ENCODE peak calls at places on chromosomes 5 and 9, in five cellular contexts. N is cardiac muscle cell; P is CD8-positive, alpha-beta T cell; U is NT2/D1; M is Panc1. I is an unnamed sample.
A peak's percentile ranks its signal among the peaks of the same experiment; 100 is the strongest.

GRCh38 chr5:174935854-174936474 is 211.6 kb downstream of the MSX2 start:
- DNase-seq in U (peak; percentile 59), N (peak; percentile 83), P (no peak), M (peak; percentile 51), I (peak; percentile 86)

GRCh38 chr5:142059304-142059940 is 46.6 kb upstream of the GNPDA1 start:
- DNase-seq in P (no peak), N (peak; percentile 23), M (no peak), U (no peak), I (peak; percentile 58)

GRCh38 chr9:129885670-129886106 is 50.4 kb downstream of the USP20 start:
- DNase-seq in P (peak; percentile 89), N (peak; percentile 86), U (peak; percentile 66), M (peak; percentile 24), I (peak; percentile 94)

GRCh38 chr9:4435197-4435596 is 55.1 kb upstream of the SLC1A1 start:
- DNase-seq in P (no peak), N (no peak), M (no peak), U (no peak), I (peak; percentile 41)

GRCh38 chr5:179393078-179393477 is 47.8 kb upstream of the ADAMTS2 start:
- DNase-seq in N (no peak), M (peak; percentile 22), P (no peak), U (no peak), I (no peak)

GRCh38 chr5:315488-316209 is 5.9 kb upstream of the AHRR start:
- DNase-seq in U (no peak), N (no peak), M (no peak), P (no peak), I (no peak)

GRCh38 chr9:38359297-38359653 is 33.2 kb upstream of the ALDH1B1 start:
- DNase-seq in M (no peak), P (no peak), U (no peak), N (no peak), I (no peak)

GRCh38 chr5:83553000-83553486 is 81.5 kb downstream of the VCAN start:
- DNase-seq in N (no peak), P (no peak), U (no peak), M (no peak), I (no peak)

GRCh38 chr9:130421802-130422276 is 22.9 kb upstream of the ASS1 start:
- DNase-seq in P (no peak), M (no peak), U (no peak), N (no peak), I (peak; percentile 60)

GRCh38 chr9:74773886-74774479 is 113.7 kb downstream of the TRPM6 start:
- DNase-seq in M (peak; percentile 39), N (peak; percentile 81), U (peak; percentile 67), P (peak; percentile 63), I (peak; percentile 84)

GRCh38 chr9:126151031-126151670 is 175.5 kb upstream of the MVB12B start:
- DNase-seq in N (no peak), M (no peak), U (no peak), P (no peak), I (no peak)

GRCh38 chr5:176889321-176890280 is 9.5 kb downstream of the HK3 start:
- DNase-seq in M (no peak), U (no peak), P (no peak), N (no peak), I (no peak)

GRCh38 chr5:7396169-7397004 is 449 bp downstream of the ADCY2 start:
- DNase-seq in U (no peak), M (no peak), P (no peak), N (peak; percentile 48), I (peak; percentile 47)

GRCh38 chr9:109110326-109111014 is 9.3 kb downstream of the TMEM245 start:
- DNase-seq in U (no peak), P (no peak), M (no peak), N (no peak), I (no peak)

GRCh38 chr5:173944512-173944911 is 44.5 kb upstream of the C5orf47 start:
- DNase-seq in M (no peak), U (no peak), P (no peak), N (no peak), I (no peak)

GRCh38 chr9:137457406-137458193 is 1.5 kb downstream of the NSMF start:
- DNase-seq in M (no peak), P (no peak), N (no peak), U (no peak), I (no peak)

GRCh38 chr5:139671096-139671841 is 23.1 kb downstream of the CXXC5 start:
- DNase-seq in M (no peak), N (no peak), P (no peak), U (no peak), I (no peak)

GRCh38 chr5:4572297-4572696 is 567.8 kb upstream of the ADAMTS16 start:
- DNase-seq in N (no peak), P (no peak), U (no peak), M (no peak), I (no peak)

GRCh38 chr5:82225525-82226172 is 52.5 kb downstream of the RPS23 start:
- DNase-seq in N (peak; percentile 68), U (peak; percentile 38), M (peak; percentile 63), P (peak; percentile 55), I (peak; percentile 84)

GRCh38 chr5:172549708-172550095 is 91.4 kb upstream of the NEURL1B start:
- DNase-seq in M (no peak), N (peak; percentile 46), U (no peak), P (no peak), I (no peak)

GRCh38 chr9:124468061-124468740 is 17.9 kb downstream of the ADGRD2 start:
- DNase-seq in U (no peak), N (no peak), P (no peak), M (no peak), I (no peak)

GRCh38 chr5:73282383-73282782 is 109.4 kb downstream of the TMEM174 start:
- DNase-seq in U (no peak), M (no peak), P (no peak), N (no peak), I (no peak)

GRCh38 chr5:159061186-159061796 is 38.4 kb downstream of the EBF1 start:
- DNase-seq in M (no peak), P (no peak), N (no peak), U (no peak), I (no peak)

GRCh38 chr9:16449331-16449730 is 421.1 kb downstream of the BNC2 start:
- DNase-seq in M (no peak), N (peak; percentile 15), U (no peak), P (no peak), I (no peak)

GRCh38 chr5:89613222-89613956 is 730.4 kb upstream of the MEF2C start:
- DNase-seq in M (peak; percentile 39), N (no peak), U (no peak), P (no peak), I (no peak)

GRCh38 chr5:154771383-154771901 is 16.3 kb downstream of the LARP1 start:
- DNase-seq in P (no peak), N (peak; percentile 11), M (no peak), U (no peak), I (peak; percentile 68)

GRCh38 chr9:82334286-82334685 is 345.7 kb downstream of the SPATA31D1 start:
- DNase-seq in P (no peak), U (no peak), M (no peak), N (no peak), I (no peak)

DNA sequence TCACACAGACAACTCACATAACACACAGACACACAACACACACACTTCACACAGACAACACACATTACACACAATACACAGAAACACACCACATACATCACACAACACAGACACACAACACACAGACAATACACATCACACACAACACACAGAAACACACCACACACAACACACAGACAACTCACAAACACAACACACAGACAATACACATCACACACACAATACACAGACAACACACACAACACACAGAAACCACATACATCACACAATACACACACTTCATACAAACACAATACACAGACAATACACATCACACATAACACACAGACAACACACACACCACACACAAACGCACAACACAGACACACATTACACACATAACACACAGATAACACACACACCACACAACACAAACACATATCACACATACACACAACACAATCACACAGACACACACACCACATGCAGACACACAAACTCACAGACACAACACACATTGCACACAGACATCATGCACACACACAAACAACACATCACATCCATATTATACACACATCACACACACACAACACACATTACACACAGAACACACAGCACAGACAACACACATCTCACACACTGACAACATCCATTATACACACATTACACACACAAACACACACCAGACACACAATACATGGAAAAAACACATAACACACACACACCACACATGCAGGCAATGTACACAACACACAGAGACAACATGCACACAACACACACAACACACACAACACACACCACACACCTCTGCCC is 4.6 kb upstream of the CCDC187 start:
- DNase-seq in N (no peak), P (no peak), M (no peak), U (no peak), I (no peak)
- H3K4me3 ChIP-seq in N (no peak overlapping the region), P (no peak overlapping the region), M (no peak overlapping the region), U (no peak overlapping the region), I (no peak overlapping the region)

GRCh38 chr5:55763736-55764420 is 26.0 kb downstream of the DDX4 start:
- DNase-seq in N (no peak), M (no peak), P (no peak), U (no peak), I (no peak)
- H3K4me3 ChIP-seq in N (no peak overlapping the region), M (no peak overlapping the region), P (no peak overlapping the region), U (no peak overlapping the region), I (no peak overlapping the region)

DNA sequence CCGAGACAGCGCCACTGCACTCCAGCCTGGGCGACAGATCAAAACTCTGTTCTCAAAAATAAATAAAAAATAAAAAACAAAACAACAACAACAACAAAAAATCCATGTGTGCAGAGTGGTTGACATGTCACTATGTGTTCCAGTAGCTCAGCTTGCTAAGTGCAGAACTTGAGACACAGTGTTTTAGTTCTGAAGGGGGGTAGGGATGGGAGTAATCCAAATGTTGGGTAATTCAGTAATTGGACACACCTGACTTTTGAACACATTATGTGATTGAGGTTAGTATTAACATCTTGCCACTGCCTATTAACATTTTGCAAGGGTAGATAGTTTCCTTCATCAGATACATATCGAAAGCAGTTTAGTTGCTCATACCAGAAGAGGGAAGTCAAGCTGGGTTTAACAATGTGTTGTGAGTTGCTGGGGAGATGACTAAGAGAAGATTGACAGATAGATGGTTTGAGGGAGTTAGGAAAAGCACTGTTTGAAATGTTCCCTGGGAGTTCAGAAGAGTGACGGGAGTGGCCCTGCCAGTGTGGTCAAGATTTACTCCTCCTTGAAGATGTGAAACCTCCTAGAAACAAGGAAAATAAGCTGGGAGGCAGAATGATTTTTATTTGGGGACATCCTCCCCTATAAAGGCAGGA is 928 bp downstream of the HACD4 start:
- DNase-seq in M (no peak), P (no peak), N (no peak), U (no peak), I (peak; percentile 39)
- H3K4me3 ChIP-seq in M (no peak overlapping the region), P (peak overlapping the region; percentile 94), N (no peak overlapping the region), U (no peak overlapping the region), I (peak overlapping the region; percentile 55)

GRCh38 chr9:134215395-134215708 is 51.0 kb upstream of the RNU6ATAC start:
- DNase-seq in N (no peak), U (no peak), P (no peak), M (no peak), I (no peak)

GRCh38 chr9:134212809-134213507 is 48.6 kb upstream of the RNU6ATAC start:
- DNase-seq in M (no peak), U (no peak), N (no peak), P (no peak), I (no peak)

GRCh38 chr9:134213508-134214394 is 49.4 kb upstream of the RNU6ATAC start:
- DNase-seq in U (no peak), P (no peak), M (no peak), N (no peak), I (no peak)

GRCh38 chr9:134214766-134215394 is 50.5 kb upstream of the RNU6ATAC start:
- DNase-seq in U (no peak), P (no peak), N (no peak), M (no peak), I (no peak)

DNA sequence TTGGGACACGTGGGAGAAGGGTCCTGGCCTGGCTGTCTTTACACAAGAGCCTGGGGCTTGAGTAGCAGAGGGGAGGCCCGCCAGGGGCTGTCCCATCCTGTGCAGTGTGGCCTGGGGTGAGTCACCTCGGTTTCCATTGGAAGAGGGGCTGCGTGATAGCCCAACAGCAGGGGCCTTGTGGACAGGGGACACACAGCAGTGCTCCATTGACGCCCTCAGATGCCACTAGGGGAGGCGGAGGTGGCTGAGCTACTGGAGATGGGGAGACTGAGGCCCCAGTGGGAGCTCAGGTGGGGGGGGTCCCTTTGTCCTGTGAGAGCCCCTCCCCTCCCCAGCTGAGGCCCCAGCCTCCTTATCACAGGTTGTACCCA is 50.0 kb upstream of the RNU6ATAC start:
- DNase-seq in U (no peak), M (no peak), N (no peak), P (no peak), I (no peak)
- H3K4me3 ChIP-seq in U (no peak overlapping the region), M (no peak overlapping the region), N (no peak overlapping the region), P (no peak overlapping the region), I (no peak overlapping the region)